ENCODE peak calls at places on chromosome 18, in eight cellular contexts. One of them, this sample, is unnamed. For H3K4me1, the result is how much of the 10 kb centered on the place peaks cover.

GRCh38 chr18:21897811-21898210 is 157.2 kb downstream of the MIB1 start:
- DNase-seq in CD4-positive, alpha-beta memory T cell: no peak
- DNase-seq in lower lobe of right lung: no peak
- DNase-seq in fibroblast of lung: peak
- DNase-seq in mesendoderm: peak
- DNase-seq in body of pancreas: peak
- DNase-seq in GM23248: peak
- DNase-seq in ovary: peak
- DNase-seq in this sample: no peak

GRCh38 chr18:12571617-12572016 is 86.3 kb downstream of the SPIRE1 start:
- DNase-seq in CD4-positive, alpha-beta memory T cell: no peak
- DNase-seq in lower lobe of right lung: no peak
- DNase-seq in fibroblast of lung: no peak
- DNase-seq in mesendoderm: no peak
- DNase-seq in body of pancreas: no peak
- DNase-seq in GM23248: no peak
- DNase-seq in ovary: no peak
- DNase-seq in this sample: no peak

GRCh38 chr18:57802869-57803118 is 321 bp downstream of the ATP8B1 start:
- DNase-seq in CD4-positive, alpha-beta memory T cell: no peak
- DNase-seq in lower lobe of right lung: no peak
- DNase-seq in fibroblast of lung: no peak
- DNase-seq in mesendoderm: no peak
- DNase-seq in body of pancreas: no peak
- DNase-seq in GM23248: no peak
- DNase-seq in ovary: no peak
- DNase-seq in this sample: no peak

GRCh38 chr18:41906528-41907256 is 48.3 kb upstream of the PIK3C3 start:
- DNase-seq in CD4-positive, alpha-beta memory T cell: peak
- DNase-seq in lower lobe of right lung: no peak
- DNase-seq in fibroblast of lung: peak
- DNase-seq in mesendoderm: peak
- DNase-seq in body of pancreas: no peak
- DNase-seq in GM23248: peak
- DNase-seq in ovary: no peak
- DNase-seq in this sample: no peak

GRCh38 chr18:32899819-32900218 is 127.0 kb upstream of the KLHL14 start:
- DNase-seq in CD4-positive, alpha-beta memory T cell: no peak
- DNase-seq in lower lobe of right lung: no peak
- DNase-seq in fibroblast of lung: peak
- DNase-seq in mesendoderm: no peak
- DNase-seq in body of pancreas: no peak
- DNase-seq in GM23248: peak
- DNase-seq in ovary: no peak
- DNase-seq in this sample: no peak

GRCh38 chr18:43013489-43013888 is 102.0 kb downstream of the RIT2 start:
- DNase-seq in CD4-positive, alpha-beta memory T cell: no peak
- DNase-seq in lower lobe of right lung: no peak
- DNase-seq in fibroblast of lung: peak
- DNase-seq in mesendoderm: no peak
- DNase-seq in body of pancreas: no peak
- DNase-seq in GM23248: peak
- DNase-seq in ovary: no peak
- DNase-seq in this sample: no peak

GRCh38 chr18:37294951-37295350 is 270.6 kb downstream of the CELF4 start:
- DNase-seq in CD4-positive, alpha-beta memory T cell: no peak
- DNase-seq in lower lobe of right lung: no peak
- DNase-seq in fibroblast of lung: no peak
- DNase-seq in mesendoderm: peak
- DNase-seq in body of pancreas: no peak
- DNase-seq in GM23248: peak
- DNase-seq in ovary: no peak
- DNase-seq in this sample: no peak

GRCh38 chr18:28584726-28585125 is 407.8 kb upstream of the CDH2 start:
- DNase-seq in CD4-positive, alpha-beta memory T cell: no peak
- DNase-seq in lower lobe of right lung: no peak
- DNase-seq in fibroblast of lung: no peak
- DNase-seq in mesendoderm: peak
- DNase-seq in body of pancreas: no peak
- DNase-seq in GM23248: peak
- DNase-seq in ovary: no peak
- DNase-seq in this sample: no peak

GRCh38 chr18:8835556-8835955 is 130.2 kb downstream of the MTCL1 start:
- DNase-seq in CD4-positive, alpha-beta memory T cell: no peak
- DNase-seq in lower lobe of right lung: no peak
- DNase-seq in fibroblast of lung: peak
- DNase-seq in mesendoderm: no peak
- DNase-seq in body of pancreas: no peak
- DNase-seq in GM23248: peak
- DNase-seq in ovary: no peak
- DNase-seq in this sample: no peak

GRCh38 chr18:25832008-25832604 is 258.3 kb downstream of the SS18 start:
- DNase-seq in CD4-positive, alpha-beta memory T cell: no peak
- DNase-seq in lower lobe of right lung: peak
- DNase-seq in fibroblast of lung: peak
- DNase-seq in mesendoderm: peak
- DNase-seq in body of pancreas: peak
- DNase-seq in GM23248: peak
- DNase-seq in ovary: peak
- DNase-seq in this sample: no peak

DNA sequence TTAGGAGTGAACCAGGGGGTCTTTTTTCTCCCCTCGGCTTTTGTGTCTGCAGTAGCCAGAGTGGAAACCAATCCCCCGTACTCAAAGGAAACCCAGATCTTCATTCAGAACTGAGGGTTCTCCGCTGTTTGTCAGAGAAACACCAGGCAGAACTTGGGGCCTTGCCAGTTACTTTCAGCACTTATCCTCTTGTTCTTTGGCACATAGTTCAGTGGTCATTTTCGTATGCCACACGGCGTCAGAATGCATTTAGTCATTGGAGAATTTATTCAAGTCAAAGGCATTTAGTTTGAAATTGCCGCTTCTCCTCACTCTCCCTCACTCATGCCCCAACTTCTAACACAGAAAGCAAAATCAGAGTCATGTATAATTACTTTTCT is 102.9 kb downstream of the CABLES1 start:
- DNase-seq in CD4-positive, alpha-beta memory T cell: no peak
- DNase-seq in lower lobe of right lung: no peak
- DNase-seq in fibroblast of lung: peak
- DNase-seq in mesendoderm: no peak
- DNase-seq in body of pancreas: no peak
- DNase-seq in GM23248: peak
- DNase-seq in ovary: peak
- DNase-seq in this sample: no peak
- H3K4me3 ChIP-seq in CD4-positive, alpha-beta memory T cell: no peak
- H3K4me3 ChIP-seq in lower lobe of right lung: peak
- H3K4me3 ChIP-seq in fibroblast of lung: no peak
- H3K4me3 ChIP-seq in mesendoderm: no peak
- H3K4me3 ChIP-seq in body of pancreas: no peak
- H3K4me3 ChIP-seq in GM23248: peak
- H3K4me3 ChIP-seq in ovary: peak
- H3K4me3 ChIP-seq in this sample: peak

DNA sequence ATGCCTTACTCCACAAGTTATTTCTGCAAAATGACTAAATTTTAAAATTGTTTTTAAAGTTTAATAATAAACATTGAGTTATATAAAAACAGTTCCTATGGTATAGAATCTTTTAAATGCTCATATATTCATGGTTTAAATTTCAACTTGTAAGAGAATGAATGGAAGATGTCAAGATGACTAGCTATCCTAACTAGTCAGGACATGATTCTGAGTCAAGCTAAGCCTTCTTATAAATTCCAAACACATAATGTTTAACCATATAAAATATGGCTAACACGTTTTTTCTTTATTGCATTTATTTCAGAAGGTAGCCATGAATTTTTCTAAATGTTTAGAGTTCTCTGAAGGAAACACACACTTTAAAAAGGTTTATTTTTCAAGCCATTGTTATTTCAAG is 320.4 kb downstream of the CBLN2 start:
- DNase-seq in CD4-positive, alpha-beta memory T cell: no peak
- DNase-seq in lower lobe of right lung: no peak
- DNase-seq in fibroblast of lung: no peak
- DNase-seq in mesendoderm: no peak
- DNase-seq in body of pancreas: no peak
- DNase-seq in GM23248: no peak
- DNase-seq in ovary: no peak
- DNase-seq in this sample: no peak
- H3K4me1 ChIP-seq in CD4-positive, alpha-beta memory T cell: under half
- H3K4me1 ChIP-seq in lower lobe of right lung: under half
- H3K4me1 ChIP-seq in fibroblast of lung: under half
- H3K4me1 ChIP-seq in mesendoderm: under half
- H3K4me1 ChIP-seq in body of pancreas: under half
- H3K4me1 ChIP-seq in GM23248: under half
- H3K4me1 ChIP-seq in ovary: under half
- H3K4me1 ChIP-seq in this sample: under half

GRCh38 chr18:79962835-79963657 is 1.4 kb upstream of the HSBP1L1 start:
- DNase-seq in CD4-positive, alpha-beta memory T cell: peak
- DNase-seq in lower lobe of right lung: no peak
- DNase-seq in fibroblast of lung: no peak
- DNase-seq in mesendoderm: no peak
- DNase-seq in body of pancreas: no peak
- DNase-seq in GM23248: no peak
- DNase-seq in ovary: no peak
- DNase-seq in this sample: no peak

GRCh38 chr18:79958981-79959380 is 5.5 kb upstream of the HSBP1L1 start:
- DNase-seq in CD4-positive, alpha-beta memory T cell: no peak
- DNase-seq in lower lobe of right lung: peak
- DNase-seq in fibroblast of lung: no peak
- DNase-seq in mesendoderm: no peak
- DNase-seq in body of pancreas: no peak
- DNase-seq in GM23248: no peak
- DNase-seq in ovary: no peak
- DNase-seq in this sample: no peak

GRCh38 chr18:79961527-79962291 is 2.7 kb upstream of the HSBP1L1 start:
- DNase-seq in CD4-positive, alpha-beta memory T cell: no peak
- DNase-seq in lower lobe of right lung: peak
- DNase-seq in fibroblast of lung: no peak
- DNase-seq in mesendoderm: no peak
- DNase-seq in body of pancreas: no peak
- DNase-seq in GM23248: peak
- DNase-seq in ovary: no peak
- DNase-seq in this sample: no peak

GRCh38 chr18:79962311-79962710 is 2.1 kb upstream of the HSBP1L1 start:
- DNase-seq in CD4-positive, alpha-beta memory T cell: no peak
- DNase-seq in lower lobe of right lung: peak
- DNase-seq in fibroblast of lung: no peak
- DNase-seq in mesendoderm: no peak
- DNase-seq in body of pancreas: no peak
- DNase-seq in GM23248: peak
- DNase-seq in ovary: no peak
- DNase-seq in this sample: no peak

GRCh38 chr18:79960921-79961526 is 3.4 kb upstream of the HSBP1L1 start:
- DNase-seq in CD4-positive, alpha-beta memory T cell: no peak
- DNase-seq in lower lobe of right lung: peak
- DNase-seq in fibroblast of lung: no peak
- DNase-seq in mesendoderm: no peak
- DNase-seq in body of pancreas: no peak
- DNase-seq in GM23248: no peak
- DNase-seq in ovary: no peak
- DNase-seq in this sample: no peak
- H3K4me3 ChIP-seq in CD4-positive, alpha-beta memory T cell: no peak
- H3K4me3 ChIP-seq in lower lobe of right lung: no peak
- H3K4me3 ChIP-seq in fibroblast of lung: no peak
- H3K4me3 ChIP-seq in mesendoderm: no peak
- H3K4me3 ChIP-seq in body of pancreas: no peak
- H3K4me3 ChIP-seq in GM23248: no peak
- H3K4me3 ChIP-seq in ovary: no peak
- H3K4me3 ChIP-seq in this sample: no peak

GRCh38 chr18:48891721-48892120 is 59.0 kb downstream of the SMAD7 start:
- DNase-seq in CD4-positive, alpha-beta memory T cell: no peak
- DNase-seq in lower lobe of right lung: no peak
- DNase-seq in fibroblast of lung: no peak
- DNase-seq in mesendoderm: no peak
- DNase-seq in body of pancreas: no peak
- DNase-seq in GM23248: no peak
- DNase-seq in ovary: no peak
- DNase-seq in this sample: no peak

GRCh38 chr18:48894266-48894600 is 56.5 kb downstream of the SMAD7 start:
- DNase-seq in CD4-positive, alpha-beta memory T cell: no peak
- DNase-seq in lower lobe of right lung: no peak
- DNase-seq in fibroblast of lung: no peak
- DNase-seq in mesendoderm: no peak
- DNase-seq in body of pancreas: no peak
- DNase-seq in GM23248: no peak
- DNase-seq in ovary: no peak
- DNase-seq in this sample: no peak

GRCh38 chr18:48893559-48894265 is 57.1 kb downstream of the SMAD7 start:
- DNase-seq in CD4-positive, alpha-beta memory T cell: no peak
- DNase-seq in lower lobe of right lung: no peak
- DNase-seq in fibroblast of lung: no peak
- DNase-seq in mesendoderm: no peak
- DNase-seq in body of pancreas: no peak
- DNase-seq in GM23248: no peak
- DNase-seq in ovary: no peak
- DNase-seq in this sample: no peak

GRCh38 chr18:48893061-48893558 is 57.7 kb downstream of the SMAD7 start:
- DNase-seq in CD4-positive, alpha-beta memory T cell: no peak
- DNase-seq in lower lobe of right lung: no peak
- DNase-seq in fibroblast of lung: no peak
- DNase-seq in mesendoderm: no peak
- DNase-seq in body of pancreas: no peak
- DNase-seq in GM23248: no peak
- DNase-seq in ovary: no peak
- DNase-seq in this sample: no peak

DNA sequence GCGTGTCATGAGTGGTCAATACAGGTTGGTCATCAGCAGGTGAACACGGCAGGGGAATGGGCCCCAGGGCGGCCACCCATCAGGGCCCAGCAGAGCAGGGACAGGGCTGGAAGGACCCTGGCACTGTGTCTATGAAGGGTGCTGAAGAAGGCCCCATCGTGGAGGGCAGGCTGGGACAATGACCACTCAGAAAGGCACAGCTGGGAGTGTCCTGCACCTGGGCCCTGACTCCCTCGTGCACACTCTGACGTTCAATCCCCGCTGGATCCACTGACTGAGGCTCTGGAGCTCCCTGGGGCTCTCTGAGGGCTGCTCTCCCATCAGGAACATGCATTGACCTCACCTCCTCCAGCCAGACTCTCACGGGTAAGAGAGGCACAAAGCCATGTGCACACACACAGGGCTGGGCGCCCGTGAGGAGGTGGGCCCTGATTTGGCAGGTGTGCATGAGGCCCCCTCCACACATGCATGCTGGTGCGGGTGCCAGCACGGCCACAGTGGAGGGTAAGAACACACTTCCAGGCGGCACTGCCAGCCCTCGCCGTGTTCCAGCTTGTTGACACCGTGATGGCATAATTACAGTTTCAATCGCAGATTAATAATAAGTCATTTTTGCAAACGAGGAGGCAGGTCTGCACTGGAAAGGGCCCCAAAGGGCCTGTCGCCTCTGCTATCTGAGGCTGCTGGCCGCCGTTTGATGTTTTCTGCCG is 58.5 kb downstream of the SMAD7 start:
- DNase-seq in CD4-positive, alpha-beta memory T cell: no peak
- DNase-seq in lower lobe of right lung: no peak
- DNase-seq in fibroblast of lung: no peak
- DNase-seq in mesendoderm: no peak
- DNase-seq in body of pancreas: no peak
- DNase-seq in GM23248: no peak
- DNase-seq in ovary: no peak
- DNase-seq in this sample: no peak
- H3K4me1 ChIP-seq in CD4-positive, alpha-beta memory T cell: under half
- H3K4me1 ChIP-seq in lower lobe of right lung: under half
- H3K4me1 ChIP-seq in fibroblast of lung: under half
- H3K4me1 ChIP-seq in mesendoderm: under half
- H3K4me1 ChIP-seq in body of pancreas: under half
- H3K4me1 ChIP-seq in GM23248: under half
- H3K4me1 ChIP-seq in ovary: under half
- H3K4me1 ChIP-seq in this sample: under half